ENCODE peak calls at places on chromosomes 2 and 18, in eight cellular contexts. B is HFF-Myc, J is G401, Q is WTC11, V is HTR-8/SVneo, Z is EL, K is ascending aorta, T is upper lobe of left lung. O is an unnamed sample.
A peak's percentile ranks its signal among the peaks of the same experiment; 100 is the strongest.

GRCh38 chr2:189379287-189379630 is 62.0 kb upstream of the WDR75 start:
- DNase-seq in T (no peak), J (no peak), V (peak; percentile 37), K (no peak), B (peak; percentile 40), Q (no peak), Z (peak; percentile 92), O (no peak)

GRCh38 chr18:79393181-79393598 is 2.5 kb upstream of the NFATC1 start:
- DNase-seq in J (no peak), T (peak; percentile 14), K (no peak), V (no peak), Z (peak; percentile 13), B (no peak), Q (no peak), O (no peak)

GRCh38 chr2:177044686-177045085 is 167.9 kb upstream of the HNRNPA3 start:
- DNase-seq in V (no peak), K (no peak), Z (no peak), J (peak; percentile 90), B (no peak), T (no peak), Q (no peak), O (no peak)

GRCh38 chr18:63540131-63540530 is 2.0 kb upstream of the SERPINB12 start:
- DNase-seq in B (no peak), V (peak; percentile 10), Q (no peak), K (no peak), J (no peak), T (no peak), Z (peak; percentile 63), O (no peak)

GRCh38 chr2:73984203-73984921 is at the start of gene TET3:
- DNase-seq in Q (peak; percentile 49), J (no peak), K (no peak), B (no peak), V (no peak), T (peak; percentile 73), Z (peak; percentile 49), O (peak; percentile 11)

GRCh38 chr2:195108182-195108581 is 548.8 kb upstream of the SLC39A10 start:
- DNase-seq in J (no peak), T (no peak), V (no peak), Q (no peak), B (no peak), K (no peak), Z (no peak), O (no peak)

GRCh38 chr2:19358242-19359020 is at the start of gene OSR1:
- DNase-seq in K (no peak), Z (peak; percentile 84), J (peak; percentile 9), T (peak; percentile 39), Q (peak; percentile 79), B (no peak), V (peak; percentile 54), O (no peak)

GRCh38 chr2:73035899-73036778 is 35.4 kb downstream of the SFXN5 start:
- DNase-seq in T (no peak), Q (peak; percentile 53), Z (no peak), V (no peak), B (no peak), J (peak; percentile 83), K (no peak), O (no peak)

GRCh38 chr2:23699526-23699925 is 227.4 kb downstream of the ATAD2B start:
- DNase-seq in Q (no peak), K (no peak), V (no peak), J (no peak), B (no peak), Z (no peak), T (peak; percentile 10), O (no peak)

GRCh38 chr18:50805732-50806131 is 14.1 kb downstream of the MRO start:
- DNase-seq in Z (no peak), J (no peak), K (no peak), V (no peak), Q (no peak), T (no peak), B (no peak), O (no peak)

GRCh38 chr2:45781464-45781811 is 130.0 kb downstream of the PRKCE start:
- DNase-seq in T (no peak), B (no peak), K (no peak), J (no peak), V (no peak), Z (no peak), Q (no peak), O (no peak)

GRCh38 chr2:118167026-118167425 is 78.8 kb downstream of the INSIG2 start:
- DNase-seq in Q (no peak), B (no peak), Z (no peak), J (no peak), T (no peak), K (no peak), V (no peak), O (no peak)

GRCh38 chr2:72824224-72824842 is 1.5 kb downstream of the EXOC6B start:
- DNase-seq in K (no peak), B (no peak), Z (peak; percentile 76), T (no peak), V (peak; percentile 35), J (no peak), Q (no peak), O (no peak)

GRCh38 chr2:144751142-144751905 is 231.4 kb upstream of the ZEB2 start:
- DNase-seq in T (no peak), Q (no peak), V (no peak), B (no peak), K (no peak), Z (no peak), J (no peak), O (no peak)

GRCh38 chr2:11995381-11995947 is 249.0 kb downstream of the LPIN1 start:
- DNase-seq in T (no peak), B (no peak), V (peak; percentile 47), Z (peak; percentile 68), K (no peak), J (no peak), Q (no peak), O (no peak)

GRCh38 chr2:128466377-128467175 is 147.9 kb upstream of the HS6ST1 start:
- DNase-seq in Z (no peak), V (no peak), B (no peak), Q (no peak), J (peak; percentile 86), K (peak; percentile 59), T (no peak), O (no peak)

GRCh38 chr2:162115076-162115475 is 37.0 kb downstream of the GCG start:
- DNase-seq in T (no peak), Q (no peak), V (no peak), B (no peak), K (no peak), J (no peak), Z (no peak), O (no peak)

GRCh38 chr18:55489034-55489741 is 98.8 kb downstream of the TCF4 start:
- DNase-seq in Z (peak; percentile 52), Q (no peak), K (no peak), T (no peak), V (no peak), J (no peak), B (no peak), O (no peak)

GRCh38 chr2:241182126-241182525 is 6.4 kb upstream of the ANO7 start:
- DNase-seq in Q (no peak), Z (no peak), V (no peak), J (no peak), K (no peak), B (no peak), T (no peak), O (no peak)

GRCh38 chr18:62107881-62108280 is 79.0 kb downstream of the PIGN start:
- DNase-seq in T (no peak), K (no peak), J (no peak), Q (no peak), Z (no peak), B (no peak), V (no peak), O (no peak)

GRCh38 chr2:189570565-189570964 is 10.0 kb downstream of the SLC40A1 start:
- DNase-seq in T (no peak), B (no peak), K (no peak), Z (peak; percentile 77), J (no peak), V (peak; percentile 22), Q (no peak), O (no peak)

GRCh38 chr2:110946892-110947291 is 173.8 kb upstream of the BCL2L11 start:
- DNase-seq in T (peak; percentile 80), B (no peak), K (no peak), Z (no peak), J (no peak), V (no peak), Q (no peak), O (no peak)

GRCh38 chr2:64767670-64768425 is 114.1 kb upstream of the SERTAD2 start:
- DNase-seq in Q (peak; percentile 76), T (peak; percentile 94), V (peak; percentile 83), Z (peak; percentile 94), B (peak; percentile 56), J (peak; percentile 95), K (peak; percentile 63), O (peak; percentile 58)

GRCh38 chr18:28771849-28772248 is 594.9 kb upstream of the CDH2 start:
- DNase-seq in Z (no peak), K (no peak), V (no peak), J (no peak), Q (no peak), B (no peak), T (no peak), O (no peak)

GRCh38 chr2:240564571-240565266 is 3.6 kb upstream of the RNPEPL1 start:
- DNase-seq in V (no peak), Q (no peak), T (no peak), B (no peak), K (no peak), J (no peak), Z (no peak), O (peak; percentile 6)

GRCh38 chr18:46293699-46294300 is 189.6 kb downstream of the HAUS1 start:
- DNase-seq in K (no peak), Q (peak; percentile 46), Z (no peak), T (peak; percentile 51), B (no peak), J (no peak), V (no peak), O (no peak)

GRCh38 chr2:19649785-19650380 is 251.9 kb downstream of the TTC32 start:
- DNase-seq in K (no peak), Q (no peak), Z (peak; percentile 97), B (peak; percentile 87), J (no peak), V (peak; percentile 69), T (no peak), O (no peak)

GRCh38 chr2:128411431-128411830 is 92.8 kb upstream of the HS6ST1 start:
- DNase-seq in B (no peak), Z (no peak), T (peak; percentile 10), J (no peak), V (no peak), K (no peak), Q (no peak), O (no peak)

GRCh38 chr18:9233771-9234440 is 97.3 kb downstream of the ANKRD12 start:
- DNase-seq in Q (peak; percentile 51), V (no peak), T (no peak), K (no peak), B (no peak), J (no peak), Z (no peak), O (no peak)

GRCh38 chr18:55234366-55235093 is 275.3 kb upstream of the CCDC68 start:
- DNase-seq in V (peak; percentile 46), Q (peak; percentile 82), J (peak; percentile 96), K (peak; percentile 23), T (peak; percentile 68), Z (peak; percentile 82), B (peak; percentile 69), O (peak; percentile 27)

GRCh38 chr2:235083822-235084221 is 132.0 kb downstream of the SH3BP4 start:
- DNase-seq in B (no peak), Z (no peak), Q (no peak), K (no peak), T (no peak), J (no peak), V (no peak), O (no peak)

O was measured in activated gamma-delta T cell treated with Interleukin-2 at 50 U/mL for 16 hours.